ENCODE peak calls at places on chromosomes 3 and 15, in nine cellular contexts. S is uterus; L is Calu3; D is anterior cingulate cortex; K is iris pigment epithelial cell; W is stimulated activated CD8-positive, alpha-beta memory T cell treated with anti-CD3 and anti-CD28 coated beads, Interleukin-4, amount 100 ng/mL, for 24 hours; C is activated T-cell treated with anti-CD3 and anti-CD28 coated beads for 1 hour; Q is OCI-LY7; R is NAMALWA. J is an unnamed sample.

GRCh38 chr15:34126522-34126921 is 24.6 kb downstream of the PGBD4 start:
- DNase-seq in R (no peak), D (no peak), L (no peak), K (no peak), Q (no peak), C (no peak), S (no peak), W (no peak), J (no peak)

GRCh38 chr15:32956006-32956405 is 238.2 kb downstream of the GREM1 start:
- DNase-seq in K (peak), R (peak), S (no peak), D (no peak), L (peak), C (no peak), W (no peak), Q (peak), J (no peak)

GRCh38 chr3:58688563-58688962 is 22.0 kb upstream of the FAM3D start:
- DNase-seq in W (no peak), K (no peak), L (no peak), S (no peak), C (no peak), Q (no peak), D (no peak), R (no peak), J (peak)

GRCh38 chr3:195129644-195130492 is 141.1 kb downstream of the XXYLT1 start:
- DNase-seq in C (no peak), K (peak), Q (no peak), S (no peak), R (peak), W (no peak), L (no peak), D (no peak), J (no peak)

GRCh38 chr3:36635731-36636130 is 128.6 kb downstream of the DCLK3 start:
- DNase-seq in R (no peak), Q (no peak), C (no peak), D (no peak), S (no peak), W (no peak), K (no peak), L (no peak), J (no peak)

GRCh38 chr15:79154491-79155182 is 64.1 kb upstream of the RASGRF1 start:
- DNase-seq in S (no peak), C (no peak), W (no peak), K (peak), R (no peak), D (no peak), Q (no peak), L (no peak), J (no peak)

GRCh38 chr3:155238845-155239244 is 54.6 kb downstream of the STRIT1 start:
- DNase-seq in S (no peak), R (no peak), L (no peak), C (no peak), D (no peak), W (no peak), K (no peak), Q (no peak), J (no peak)

GRCh38 chr15:75584121-75584520 is 5.0 kb upstream of the PTPN9 start:
- DNase-seq in C (no peak), R (no peak), D (no peak), W (no peak), S (no peak), Q (no peak), L (no peak), K (no peak), J (no peak)

GRCh38 chr15:34116620-34117019 is 14.7 kb downstream of the PGBD4 start:
- DNase-seq in W (no peak), S (no peak), K (no peak), L (no peak), R (no peak), D (no peak), C (no peak), Q (no peak), J (no peak)

GRCh38 chr3:123636431-123636841 is 51.6 kb upstream of the HACD2 start:
- DNase-seq in L (no peak), W (no peak), C (no peak), Q (no peak), S (no peak), K (no peak), R (no peak), D (no peak), J (no peak)

GRCh38 chr3:13025090-13025489 is 48.1 kb downstream of the IQSEC1 start:
- DNase-seq in L (peak), Q (no peak), C (no peak), W (no peak), S (no peak), R (no peak), K (peak), D (no peak), J (no peak)

GRCh38 chr3:48301814-48302194 is 31.7 kb downstream of the SPINK8 start:
- DNase-seq in K (peak), D (no peak), S (peak), C (no peak), L (peak), W (no peak), R (peak), Q (peak), J (peak)

GRCh38 chr3:189040934-189041333 is 130.8 kb upstream of the TPRG1 start:
- DNase-seq in K (no peak), D (no peak), W (no peak), C (no peak), L (no peak), R (no peak), Q (no peak), S (no peak), J (no peak)

GRCh38 chr3:129182390-129183180 is 1.1 kb downstream of the CNBP start:
- DNase-seq in S (no peak), C (no peak), K (no peak), W (no peak), Q (peak), L (no peak), R (peak), D (no peak), J (no peak)

GRCh38 chr15:91224750-91225380 is 124.8 kb downstream of the SV2B start:
- DNase-seq in R (peak), S (no peak), W (no peak), C (no peak), D (no peak), K (peak), L (peak), Q (peak), J (no peak)

GRCh38 chr3:127990051-127990450 is 62.2 kb upstream of the SEC61A1 start:
- DNase-seq in C (no peak), L (no peak), K (no peak), S (no peak), W (no peak), D (no peak), Q (no peak), R (no peak), J (no peak)

GRCh38 chr3:123745184-123745855 is 138.8 kb downstream of the MYLK start:
- DNase-seq in Q (peak), W (no peak), R (no peak), L (peak), C (no peak), S (no peak), K (no peak), D (no peak), J (no peak)

GRCh38 chr3:137792633-137793271 is 28.6 kb downstream of the SOX14 start:
- DNase-seq in Q (peak), W (no peak), L (peak), D (no peak), S (no peak), R (peak), C (no peak), K (peak), J (no peak)

GRCh38 chr15:31510003-31510402 is 183.4 kb downstream of the KLF13 start:
- DNase-seq in K (no peak), W (no peak), Q (no peak), C (no peak), D (no peak), L (no peak), R (no peak), S (no peak), J (no peak)

GRCh38 chr3:11510001-11510760 is 133.5 kb downstream of the VGLL4 start:
- DNase-seq in Q (peak), R (no peak), C (no peak), K (no peak), D (no peak), L (no peak), S (peak), W (no peak), J (no peak)

GRCh38 chr15:76343313-76343996 is 6.9 kb downstream of the ISL2 start:
- DNase-seq in L (no peak), W (no peak), Q (no peak), C (no peak), S (no peak), D (no peak), K (no peak), R (no peak), J (no peak)

GRCh38 chr3:13537926-13538325 is 11.0 kb upstream of the FBLN2 start:
- DNase-seq in K (peak), D (no peak), S (no peak), W (no peak), R (no peak), L (peak), Q (no peak), C (no peak), J (no peak)

GRCh38 chr3:138434875-138435772 is 708 bp downstream of the ESYT3 start:
- DNase-seq in D (peak), S (no peak), K (peak), R (no peak), Q (no peak), W (no peak), C (no peak), L (peak), J (peak)

J was measured in left colon.